ENCODE peak calls at places on chromosomes 5 and 9, in six cellular contexts. B, T, A, X, E and O are unnamed samples.

GRCh38 chr9:35774907-35775635 is 16.3 kb upstream of the NPR2 start:
- DNase-seq in B (no peak), T (no peak), A (no peak), X (no peak), E (peak; percentile 51), O (no peak)

GRCh38 chr9:90872835-90873294 is 71.2 kb downstream of the SYK start:
- DNase-seq in B (no peak), T (peak; percentile 47), A (no peak), X (no peak), E (no peak), O (no peak)

GRCh38 chr5:50744761-50745160 is 78.3 kb downstream of the PARP8 start:
- DNase-seq in B (peak; percentile 48), T (peak; percentile 46), A (no peak), X (no peak), E (no peak), O (peak; percentile 13)

GRCh38 chr9:34659592-34660253 is 2.7 kb downstream of the CCL27 start:
- DNase-seq in B (no peak), T (no peak), A (no peak), X (no peak), E (no peak), O (peak; percentile 87)

GRCh38 chr5:73451218-73452130 is 2.9 kb upstream of the FOXD1 start:
- DNase-seq in B (peak; percentile 56), T (peak; percentile 88), A (no peak), X (no peak), E (peak; percentile 82), O (no peak)

GRCh38 chr5:140794594-140795258 is at the start of gene PCDHA2:
- DNase-seq in B (no peak), T (peak; percentile 19), A (no peak), X (no peak), E (peak; percentile 77), O (no peak)

GRCh38 chr5:109467058-109467457 is 57.3 kb upstream of the PJA2 start:
- DNase-seq in B (no peak), T (no peak), A (no peak), X (no peak), E (no peak), O (no peak)

GRCh38 chr5:174550026-174550425 is 174.4 kb upstream of the MSX2 start:
- DNase-seq in B (no peak), T (no peak), A (no peak), X (no peak), E (no peak), O (no peak)

GRCh38 chr9:123049589-123050222 is 16.2 kb downstream of the GPR21 start:
- DNase-seq in B (peak; percentile 52), T (peak; percentile 29), A (peak; percentile 24), X (no peak), E (no peak), O (no peak)

GRCh38 chr5:77514457-77514856 is 22.3 kb upstream of the WDR41 start:
- DNase-seq in B (no peak), T (no peak), A (no peak), X (no peak), E (no peak), O (no peak)

GRCh38 chr5:180027449-180028089 is 44.0 kb downstream of the RNF130 start:
- DNase-seq in B (no peak), T (no peak), A (no peak), X (no peak), E (peak; percentile 43), O (no peak)

GRCh38 chr5:166699616-166700015 is 1591.8 kb upstream of the WWC1 start:
- DNase-seq in B (no peak), T (no peak), A (no peak), X (no peak), E (no peak), O (no peak)

GRCh38 chr5:173789031-173789920 is 98.9 kb upstream of the CPEB4 start:
- DNase-seq in B (peak; percentile 92), T (peak; percentile 92), A (peak; percentile 79), X (peak; percentile 41), E (no peak), O (peak; percentile 87)

GRCh38 chr5:38601133-38601842 is 44.8 kb upstream of the LIFR start:
- DNase-seq in B (no peak), T (no peak), A (no peak), X (no peak), E (no peak), O (no peak)

GRCh38 chr9:3732077-3733038 is 206.6 kb upstream of the RFX3 start:
- DNase-seq in B (peak; percentile 90), T (peak; percentile 88), A (peak; percentile 70), X (peak; percentile 73), E (peak; percentile 81), O (peak; percentile 72)

GRCh38 chr5:118208031-118208453 is 780.3 kb downstream of the DTWD2 start:
- DNase-seq in B (no peak), T (no peak), A (no peak), X (no peak), E (no peak), O (no peak)

GRCh38 chr9:35026671-35027070 is 37.1 kb downstream of the DNAJB5 start:
- DNase-seq in B (no peak), T (no peak), A (no peak), X (no peak), E (no peak), O (no peak)

GRCh38 chr5:175579742-175580432 is 78.0 kb upstream of the HRH2 start:
- DNase-seq in B (peak; percentile 17), T (no peak), A (no peak), X (no peak), E (no peak), O (peak; percentile 27)

GRCh38 chr9:117644607-117645244 is 59.5 kb upstream of the TLR4 start:
- DNase-seq in B (peak; percentile 45), T (peak; percentile 73), A (peak; percentile 46), X (peak; percentile 7), E (peak; percentile 76), O (peak; percentile 55)

GRCh38 chr5:58451732-58452565 is 7.9 kb downstream of the PLK2 start:
- DNase-seq in B (no peak), T (no peak), A (no peak), X (no peak), E (no peak), O (peak; percentile 67)

GRCh38 chr5:58450811-58451629 is 8.9 kb downstream of the PLK2 start:
- DNase-seq in B (peak; percentile 63), T (no peak), A (no peak), X (no peak), E (no peak), O (peak; percentile 45)

GRCh38 chr5:58454025-58454424 is 5.9 kb downstream of the PLK2 start:
- DNase-seq in B (no peak), T (no peak), A (no peak), X (no peak), E (no peak), O (no peak)

GRCh38 chr5:58453326-58453725 is 6.6 kb downstream of the PLK2 start:
- DNase-seq in B (no peak), T (no peak), A (no peak), X (no peak), E (no peak), O (no peak)

DNA sequence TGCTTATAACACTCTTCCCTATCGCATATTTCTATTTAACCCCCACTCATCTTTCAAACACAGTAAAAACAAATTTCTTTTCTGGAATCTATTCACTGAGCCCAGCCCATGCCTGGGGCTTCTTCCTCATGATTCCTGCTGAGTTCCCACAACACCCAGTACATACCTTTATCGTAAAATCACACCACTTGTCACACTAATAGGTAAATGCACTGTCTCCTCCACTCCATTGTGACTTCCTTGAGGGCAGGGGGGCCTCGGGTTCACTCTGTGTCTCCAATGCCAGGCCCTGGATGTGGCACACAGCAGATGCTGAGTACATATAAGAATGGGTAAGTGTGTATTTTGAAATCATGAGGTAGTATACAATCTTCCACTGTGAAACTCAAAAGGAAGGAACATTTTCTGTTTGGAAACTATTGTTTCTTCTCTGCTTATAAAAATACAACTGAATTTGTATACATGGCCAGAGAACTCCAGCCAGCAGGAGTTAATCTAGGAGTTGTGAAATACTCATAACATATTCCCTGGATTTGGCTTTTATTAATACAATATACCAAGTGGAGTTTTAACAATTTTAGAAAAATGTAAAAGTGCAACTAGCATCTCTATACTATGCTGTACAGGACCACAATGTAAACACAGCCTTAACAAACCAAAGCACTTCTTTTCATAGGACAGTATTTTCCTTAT is 7.2 kb downstream of the PLK2 start:
- DNase-seq in B (no peak), T (no peak), A (no peak), X (no peak), E (no peak), O (no peak)
- H3K27ac ChIP-seq in B (no peak overlapping the region), T (no peak overlapping the region), A (no peak overlapping the region), X (no peak overlapping the region), E (no peak overlapping the region), O (peak overlapping the region; percentile 35)

DNA sequence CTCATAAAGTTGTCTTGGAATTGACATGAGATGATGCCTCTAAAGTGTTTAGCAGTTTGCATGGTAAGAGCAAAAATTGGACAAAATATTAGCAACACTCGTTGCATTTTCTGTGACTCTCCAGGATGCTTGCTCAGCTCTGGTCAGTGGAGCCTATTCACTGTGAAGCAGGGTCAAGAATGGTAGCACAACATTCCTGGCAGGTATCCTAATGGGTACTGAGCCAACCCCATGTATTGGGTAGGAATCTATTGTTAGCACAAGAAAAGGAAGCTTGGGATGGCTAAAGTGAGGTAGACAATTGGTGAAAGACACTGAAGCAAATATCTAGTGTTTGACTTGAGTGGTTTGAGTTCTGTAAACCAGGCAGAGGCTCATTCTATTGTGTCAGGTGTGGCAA is 10.4 kb upstream of the ACTBL2 start:
- DNase-seq in B (peak; percentile 66), T (no peak), A (no peak), X (no peak), E (no peak), O (no peak)
- H2AFZ ChIP-seq in B (no peak overlapping the region), T (no peak overlapping the region), A (no peak overlapping the region), X (no peak overlapping the region), E (no peak overlapping the region), O (no peak overlapping the region)

GRCh38 chr9:124761710-124762109 is 9.4 kb downstream of the NR6A1 start:
- DNase-seq in B (no peak), T (no peak), A (no peak), X (no peak), E (no peak), O (no peak)

GRCh38 chr9:124761196-124761595 is 9.9 kb downstream of the NR6A1 start:
- DNase-seq in B (no peak), T (no peak), A (no peak), X (no peak), E (no peak), O (no peak)

GRCh38 chr9:124764774-124765438 is 6.2 kb downstream of the NR6A1 start:
- DNase-seq in B (no peak), T (peak; percentile 39), A (peak; percentile 32), X (no peak), E (no peak), O (no peak)

GRCh38 chr9:124760719-124761118 is 10.4 kb downstream of the NR6A1 start:
- DNase-seq in B (no peak), T (no peak), A (no peak), X (no peak), E (peak; percentile 40), O (no peak)

GRCh38 chr9:124762633-124763032 is 8.5 kb downstream of the NR6A1 start:
- DNase-seq in B (no peak), T (no peak), A (no peak), X (no peak), E (no peak), O (no peak)
- H3K79me2 ChIP-seq in B (no peaks in the 10 kb centered on the region), T (no peaks in the 10 kb centered on the region), A (peaks cover 94% of the 10 kb centered on the region), X (peaks cover 94% of the 10 kb centered on the region), E (peaks cover 100% of the 10 kb centered on the region), O (peaks cover 17% of the 10 kb centered on the region)

DNA sequence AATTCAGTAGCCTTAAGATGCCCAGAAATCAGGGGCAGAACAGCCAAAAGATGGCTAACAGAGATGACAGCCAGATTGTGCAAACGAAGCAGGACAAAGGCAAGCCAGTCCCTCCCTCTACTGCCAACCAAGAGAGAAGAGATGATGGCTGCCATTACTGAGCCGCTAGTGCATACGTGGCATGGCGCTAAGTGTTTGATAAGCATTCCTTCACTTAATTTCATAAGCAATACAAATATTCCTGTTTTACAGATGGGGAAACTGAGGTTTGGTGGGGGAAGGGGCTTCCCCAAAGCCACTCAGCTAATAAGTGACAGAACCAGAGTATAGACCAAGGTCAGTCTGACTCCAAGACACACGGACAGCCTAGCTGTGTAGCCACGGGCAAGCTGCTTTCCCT is 44.1 kb downstream of the STK10 start:
- DNase-seq in B (no peak), T (no peak), A (no peak), X (no peak), E (no peak), O (no peak)
- H3K27ac ChIP-seq in B (no peak overlapping the region), T (no peak overlapping the region), A (no peak overlapping the region), X (no peak overlapping the region), E (no peak overlapping the region), O (no peak overlapping the region)